ENCODE peak calls at places on chromosomes 6 and 20, in six cellular contexts. Y, H, J, R, M and L are unnamed samples.

GRCh38 chr20:23655551-23656211 is 17.9 kb upstream of the CST3 start:
- DNase-seq in R (peak), M (no peak), J (no peak), Y (peak), H (no peak), L (no peak)

GRCh38 chr6:1044040-1044836 is 267.7 kb upstream of the FOXQ1 start:
- DNase-seq in H (no peak), J (no peak), Y (no peak), R (no peak), M (no peak), L (no peak)

GRCh38 chr6:3139090-3139903 is 18.0 kb downstream of the TUBB2A start:
- DNase-seq in Y (no peak), R (peak), M (peak), J (peak), H (no peak), L (peak)

GRCh38 chr20:59743767-59744485 is 139.6 kb downstream of the PHACTR3 start:
- DNase-seq in Y (no peak), M (no peak), J (no peak), R (no peak), H (no peak), L (peak)

GRCh38 chr20:1328680-1329330 is at the start of gene SDCBP2:
- DNase-seq in Y (no peak), R (no peak), H (no peak), M (peak), J (no peak), L (no peak)

GRCh38 chr20:61252601-61253263 is 671 bp downstream of the CDH4 start:
- DNase-seq in R (peak), H (no peak), M (peak), Y (no peak), J (peak), L (no peak)

GRCh38 chr6:154558984-154559383 is 48.5 kb upstream of the CNKSR3 start:
- DNase-seq in Y (no peak), R (no peak), J (no peak), H (no peak), M (no peak), L (no peak)

GRCh38 chr20:50048420-50049166 is 64.4 kb downstream of the UBE2V1 start:
- DNase-seq in M (no peak), Y (no peak), H (peak), R (peak), J (peak), L (no peak)

GRCh38 chr20:63693079-63693974 is 3.1 kb upstream of the TNFRSF6B start:
- DNase-seq in J (no peak), M (no peak), R (no peak), Y (no peak), H (no peak), L (no peak)

GRCh38 chr20:34951652-34952051 is 4.0 kb downstream of the GSS start:
- DNase-seq in Y (no peak), R (no peak), H (no peak), M (no peak), J (no peak), L (no peak)

GRCh38 chr6:36718560-36718959 is 20.9 kb downstream of the RAB44 start:
- DNase-seq in R (no peak), Y (no peak), M (no peak), J (no peak), H (no peak), L (no peak)

GRCh38 chr20:59850018-59850641 is 83.3 kb downstream of the SYCP2 start:
- DNase-seq in Y (peak), H (no peak), R (peak), J (peak), M (peak), L (peak)

GRCh38 chr20:43379239-43379917 is 78.3 kb upstream of the SRSF6 start:
- DNase-seq in H (no peak), Y (peak), M (peak), R (peak), J (peak), L (peak)

GRCh38 chr20:51514836-51515235 is 27.7 kb downstream of the NFATC2 start:
- DNase-seq in M (no peak), Y (no peak), R (no peak), H (no peak), J (no peak), L (no peak)

GRCh38 chr6:99614430-99615161 is 8.0 kb downstream of the PRDM13 start:
- DNase-seq in J (peak), Y (no peak), R (no peak), M (no peak), H (no peak), L (no peak)

GRCh38 chr20:1263853-1264252 is 2.2 kb upstream of the SNPH start:
- DNase-seq in R (peak), H (no peak), J (peak), Y (peak), M (peak), L (no peak)

GRCh38 chr20:22389836-22390542 is 194.4 kb downstream of the FOXA2 start:
- DNase-seq in H (no peak), M (peak), J (no peak), Y (peak), R (peak), L (peak)

GRCh38 chr6:159463440-159463839 is 229.6 kb downstream of the SOD2 start:
- DNase-seq in Y (peak), J (no peak), M (no peak), R (peak), H (no peak), L (no peak)

GRCh38 chr20:6513586-6513985 is 253.9 kb upstream of the BMP2 start:
- DNase-seq in Y (no peak), M (no peak), H (no peak), J (no peak), R (no peak), L (no peak)

GRCh38 chr6:69791065-69791471 is 5.7 kb downstream of the LMBRD1 start:
- DNase-seq in J (no peak), Y (no peak), M (peak), H (no peak), R (no peak), L (no peak)

GRCh38 chr20:4601630-4602296 is 119.9 kb upstream of the PRND start:
- DNase-seq in R (no peak), Y (no peak), M (peak), H (no peak), J (peak), L (peak)

GRCh38 chr20:3559637-3560036 is 88.8 kb downstream of the ATRN start:
- DNase-seq in R (no peak), M (no peak), H (no peak), Y (no peak), J (no peak), L (no peak)

GRCh38 chr6:141212296-141212695 is 920.4 kb upstream of the GJE1 start:
- DNase-seq in R (no peak), M (peak), Y (no peak), H (no peak), J (no peak), L (no peak)